ENCODE peak calls at places on chromosomes 16 and 17, in five cellular contexts. H is ovary, P is transverse colon, V is H1, L is A549. B is an unnamed sample.

GRCh38 chr17:17837380-17837821 is 615 bp upstream of the SREBF1 start:
- DNase-seq in H (peak), P (no peak), V (no peak), L (peak), B (no peak)

GRCh38 chr17:28523876-28524275 is 17.7 kb downstream of the FOXN1 start:
- DNase-seq in H (no peak), P (no peak), V (no peak), L (no peak), B (no peak)

GRCh38 chr16:85129846-85130706 is 17.8 kb upstream of the CIBAR2 start:
- DNase-seq in H (peak), P (no peak), V (no peak), L (no peak), B (no peak)

GRCh38 chr16:22210285-22210684 is 4.2 kb downstream of the EEF2K start:
- DNase-seq in H (no peak), P (no peak), V (no peak), L (no peak), B (no peak)

GRCh38 chr16:54431041-54431996 is 144.7 kb upstream of the IRX3 start:
- DNase-seq in H (no peak), P (no peak), V (no peak), L (no peak), B (no peak)

GRCh38 chr17:14359251-14359939 is 58.5 kb downstream of the HS3ST3B1 start:
- DNase-seq in H (no peak), P (no peak), V (no peak), L (no peak), B (no peak)

GRCh38 chr16:55474821-55475220 is 4.2 kb upstream of the MMP2 start:
- DNase-seq in H (no peak), P (no peak), V (no peak), L (no peak), B (no peak)

GRCh38 chr17:80772906-80773242 is 218.8 kb upstream of the CHMP6 start:
- DNase-seq in H (no peak), P (no peak), V (no peak), L (no peak), B (no peak)

DNA sequence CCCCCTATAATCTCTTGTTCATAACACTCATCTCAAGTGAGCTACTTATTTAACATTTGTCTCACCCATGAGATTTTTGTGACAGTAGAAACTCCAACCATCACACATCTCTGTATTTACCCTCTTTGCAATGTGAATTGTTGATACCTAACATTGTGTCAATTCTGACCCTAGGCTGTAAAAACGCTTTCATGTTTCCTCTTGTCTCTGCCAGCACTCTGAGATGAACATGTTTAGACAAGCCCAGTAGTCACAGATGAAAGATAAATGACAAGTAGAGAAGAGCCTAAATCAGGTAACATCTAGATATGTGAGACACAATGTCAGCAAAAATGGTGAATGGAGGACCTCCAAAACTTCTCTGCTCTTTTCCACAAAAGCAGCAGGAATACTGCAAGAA is 1254.5 kb upstream of the GOT2 start:
- DNase-seq in H (no peak), P (no peak), V (no peak), L (no peak), B (no peak)
- TF ChIP-seq EP300 in H (no peak), P (no peak), V (no peak), L (no peak), B (no peak)

GRCh38 chr17:78828470-78829185 is 12.0 kb downstream of the USP36 start:
- DNase-seq in H (no peak), P (no peak), V (no peak), L (peak), B (no peak)

GRCh38 chr17:78831688-78832540 is 8.7 kb downstream of the USP36 start:
- DNase-seq in H (no peak), P (no peak), V (no peak), L (no peak), B (no peak)

GRCh38 chr17:78829477-78829876 is 11.1 kb downstream of the USP36 start:
- DNase-seq in H (no peak), P (no peak), V (no peak), L (no peak), B (no peak)

GRCh38 chr17:78834571-78834970 is 6.0 kb downstream of the USP36 start:
- DNase-seq in H (no peak), P (no peak), V (no peak), L (no peak), B (no peak)

GRCh38 chr17:78832541-78832810 is 8.1 kb downstream of the USP36 start:
- DNase-seq in H (no peak), P (no peak), V (no peak), L (no peak), B (no peak)
- TF ChIP-seq POLR2A in H (no peak), P (no peak), V (no peak), L (no peak), B (no peak)

GRCh38 chr16:49410226-49410625 is 36.6 kb downstream of the C16orf78 start:
- DNase-seq in H (no peak), P (no peak), V (no peak), L (no peak), B (no peak)

GRCh38 chr16:49407873-49408565 is 34.4 kb downstream of the C16orf78 start:
- DNase-seq in H (peak), P (peak), V (peak), L (peak), B (no peak)

GRCh38 chr16:49414651-49415050 is 41.0 kb downstream of the C16orf78 start:
- DNase-seq in H (no peak), P (no peak), V (no peak), L (no peak), B (no peak)

GRCh38 chr16:49409121-49409520 is 35.5 kb downstream of the C16orf78 start:
- DNase-seq in H (no peak), P (no peak), V (no peak), L (no peak), B (no peak)

GRCh38 chr16:49411121-49411970 is 37.7 kb downstream of the C16orf78 start:
- DNase-seq in H (no peak), P (no peak), V (no peak), L (no peak), B (no peak)
- TF ChIP-seq EP300 in H (no peak), P (no peak), V (no peak), L (no peak), B (no peak)

GRCh38 chr17:77404812-77405581 is 264.2 kb downstream of the SEC14L1 start:
- DNase-seq in H (no peak), P (peak), V (no peak), L (no peak), B (no peak)
- TF ChIP-seq POLR2A in H (no peak), P (no peak), V (no peak), L (no peak), B (no peak)

GRCh38 chr17:82311971-82312370 is 5.4 kb downstream of the CD7 start:
- DNase-seq in H (no peak), P (no peak), V (no peak), L (no peak), B (no peak)
- TF ChIP-seq EP300 in H (no peak), P (no peak), V (no peak), L (no peak), B (no peak)

B was measured in esophagus muscularis mucosa.